ENCODE peak calls at places on chromosomes 12 and 14, in five cellular contexts. Q, J, G, C and F are unnamed samples.
A peak's percentile ranks its signal among the peaks of the same experiment; 100 is the strongest.

GRCh38 chr14:37901978-37902377 is 305.7 kb upstream of the SSTR1 start:
- DNase-seq in Q (peak; percentile 56), J (no peak), G (no peak), C (no peak), F (no peak)

GRCh38 chr12:14280921-14281320 is 84.6 kb upstream of the ATF7IP start:
- DNase-seq in Q (no peak), J (no peak), G (no peak), C (no peak), F (no peak)

GRCh38 chr12:58424735-58425379 is 483.5 kb downstream of the ATP23 start:
- DNase-seq in Q (no peak), J (no peak), G (no peak), C (no peak), F (no peak)

GRCh38 chr14:69625299-69626131 is 14.1 kb downstream of the SUSD6 start:
- DNase-seq in Q (no peak), J (peak; percentile 54), G (peak; percentile 56), C (peak; percentile 48), F (peak; percentile 57)

GRCh38 chr12:112261559-112261958 is 120.7 kb downstream of the HECTD4 start:
- DNase-seq in Q (no peak), J (no peak), G (no peak), C (no peak), F (no peak)

GRCh38 chr12:66428261-66428660 is 126.0 kb downstream of the HELB start:
- DNase-seq in Q (no peak), J (no peak), G (no peak), C (no peak), F (no peak)

GRCh38 chr12:28574746-28575592 is 384.7 kb downstream of the CCDC91 start:
- DNase-seq in Q (peak; percentile 21), J (no peak), G (no peak), C (no peak), F (no peak)

GRCh38 chr12:104567832-104568490 is 111.2 kb downstream of the CHST11 start:
- DNase-seq in Q (no peak), J (no peak), G (no peak), C (peak; percentile 11), F (no peak)

GRCh38 chr12:42716521-42716920 is 127.0 kb upstream of the PRICKLE1 start:
- DNase-seq in Q (no peak), J (no peak), G (no peak), C (no peak), F (no peak)

GRCh38 chr14:68630611-68631013 is 162.3 kb downstream of the ZFP36L1 start:
- DNase-seq in Q (no peak), J (no peak), G (no peak), C (no peak), F (no peak)

GRCh38 chr14:54369343-54369742 is 27.5 kb upstream of the CDKN3 start:
- DNase-seq in Q (no peak), J (no peak), G (no peak), C (no peak), F (no peak)

GRCh38 chr12:126518596-126519200 is 1453.5 kb downstream of the AACS start:
- DNase-seq in Q (peak; percentile 70), J (no peak), G (no peak), C (no peak), F (no peak)

GRCh38 chr12:7066596-7066995 is 6.1 kb downstream of the C1S start:
- DNase-seq in Q (no peak), J (no peak), G (no peak), C (no peak), F (no peak)

GRCh38 chr12:100017056-100017455 is 32.3 kb upstream of the ANKS1B start:
- DNase-seq in Q (peak; percentile 62), J (no peak), G (no peak), C (no peak), F (no peak)

GRCh38 chr12:29152223-29152868 is 3.3 kb downstream of the FAR2 start:
- DNase-seq in Q (no peak), J (no peak), G (no peak), C (no peak), F (no peak)

GRCh38 chr14:37591311-37591940 is 3.6 kb downstream of the FOXA1 start:
- DNase-seq in Q (no peak), J (no peak), G (no peak), C (no peak), F (no peak)